ENCODE peak calls at places on chromosomes 5 and 9, in nine cellular contexts. Z is stimulated activated CD8-positive, alpha-beta memory T cell treated with anti-CD3 and anti-CD28 coated beads, Interleukin-4, amount 100 ng/mL, for 24 hours; E is left cardiac atrium; N is stimulated activated naive B cell treated with anti-CD40 and anti-IgM and Interleukin-4, amounts not matched to agents 10 μg/mL and 1 μg/mL and 100 μg/mL, for 72 hours; D is activated T-helper 9 cell treated with anti-CD3 and anti-CD28 coated beads, Interleukin-2, amount 50 U/mL, for 16 hours; P is right lobe of liver; I is endothelial cell; B is hepatocyte; R is cardiac muscle cell. Q is an unnamed sample.

GRCh38 chr9:127224883-127225739 is 39.5 kb upstream of the GARNL3 start:
- DNase-seq in Z (peak; percentile 88), E (peak; percentile 98), N (peak; percentile 69), D (peak; percentile 90), P (peak; percentile 97), I (peak; percentile 98), B (peak; percentile 99), R (peak; percentile 99), Q (peak; percentile 96)

GRCh38 chr5:173290477-173291131 is 37.6 kb downstream of the STC2 start:
- DNase-seq in Z (no peak), E (no peak), N (no peak), D (no peak), P (no peak), I (no peak), B (peak; percentile 55), R (peak; percentile 94), Q (peak; percentile 39)

GRCh38 chr5:91219141-91219802 is 163.8 kb downstream of the ARRDC3 start:
- DNase-seq in Z (no peak), E (no peak), N (no peak), D (no peak), P (no peak), I (no peak), B (peak; percentile 82), R (no peak), Q (peak; percentile 56)

GRCh38 chr5:16492398-16493175 is 27.0 kb upstream of the ZNF622 start:
- DNase-seq in Z (no peak), E (peak; percentile 48), N (no peak), D (no peak), P (no peak), I (no peak), B (no peak), R (no peak), Q (peak; percentile 89)

GRCh38 chr9:88567870-88568269 is 32.9 kb downstream of the NXNL2 start:
- DNase-seq in Z (no peak), E (no peak), N (peak; percentile 22), D (no peak), P (no peak), I (no peak), B (no peak), R (no peak), Q (no peak)

GRCh38 chr5:1662559-1663043 is 137.0 kb downstream of the MRPL36 start:
- DNase-seq in Z (no peak), E (no peak), N (no peak), D (no peak), P (no peak), I (no peak), B (no peak), R (no peak), Q (no peak)

GRCh38 chr5:36031223-36031622 is 35.5 kb downstream of the UGT3A2 start:
- DNase-seq in Z (no peak), E (no peak), N (no peak), D (no peak), P (no peak), I (no peak), B (no peak), R (no peak), Q (no peak)

GRCh38 chr5:40796487-40796889 is 1.7 kb downstream of the PRKAA1 start:
- DNase-seq in Z (no peak), E (no peak), N (no peak), D (no peak), P (no peak), I (no peak), B (no peak), R (no peak), Q (no peak)

GRCh38 chr5:7754997-7755596 is 95.8 kb downstream of the CFAP90 start:
- DNase-seq in Z (peak; percentile 7), E (no peak), N (peak; percentile 6), D (no peak), P (peak; percentile 42), I (peak; percentile 85), B (peak; percentile 83), R (peak; percentile 80), Q (peak; percentile 80)

GRCh38 chr9:37593877-37594448 is 1.6 kb upstream of the TOMM5 start:
- DNase-seq in Z (no peak), E (no peak), N (no peak), D (no peak), P (no peak), I (no peak), B (no peak), R (no peak), Q (peak; percentile 51)

GRCh38 chr5:109328626-109329025 is 81.1 kb downstream of the PJA2 start:
- DNase-seq in Z (no peak), E (no peak), N (no peak), D (no peak), P (no peak), I (no peak), B (no peak), R (no peak), Q (no peak)

GRCh38 chr5:77719666-77720363 is 56.3 kb downstream of the TBCA start:
- DNase-seq in Z (no peak), E (no peak), N (no peak), D (no peak), P (no peak), I (no peak), B (no peak), R (no peak), Q (no peak)

GRCh38 chr9:95135756-95136155 is 181.8 kb downstream of the FANCC start:
- DNase-seq in Z (no peak), E (no peak), N (no peak), D (no peak), P (no peak), I (no peak), B (no peak), R (no peak), Q (no peak)

GRCh38 chr9:33818167-33818831 is 1.3 kb downstream of the UBE2R2 start:
- DNase-seq in Z (no peak), E (no peak), N (no peak), D (no peak), P (peak; percentile 64), I (no peak), B (no peak), R (no peak), Q (peak; percentile 9)

GRCh38 chr5:73135429-73136276 is 15.3 kb downstream of the TMEM171 start:
- DNase-seq in Z (no peak), E (no peak), N (no peak), D (no peak), P (no peak), I (no peak), B (peak; percentile 18), R (peak; percentile 62), Q (peak; percentile 39)

GRCh38 chr5:73796164-73797141 is 170.5 kb downstream of the ARHGEF28 start:
- DNase-seq in Z (peak; percentile 2), E (peak; percentile 66), N (no peak), D (no peak), P (peak; percentile 50), I (no peak), B (peak; percentile 56), R (peak; percentile 35), Q (peak; percentile 45)

GRCh38 chr5:169182797-169183196 is 118.1 kb downstream of the SLIT3 start:
- DNase-seq in Z (no peak), E (no peak), N (no peak), D (no peak), P (no peak), I (no peak), B (no peak), R (no peak), Q (no peak)

Q was measured in DMS53.